ENCODE peak calls at places on chromosomes 13 and 19, in five cellular contexts. D is stimulated activated CD4-positive, alpha-beta T cell treated with anti-CD3 and anti-CD28 coated beads, Interleukin-2, amount 100 ng/mL, for 48 hours; O is astrocyte of the spinal cord; T is A172; X is nephron progenitor cell. V is an unnamed sample.

GRCh38 chr13:100650321-100650720 is 24.3 kb downstream of the TMTC4 start:
- DNase-seq in D (no peak), O (no peak), T (no peak), X (no peak), V (no peak)

GRCh38 chr19:33905473-33905936 is 108.8 kb downstream of the KCTD15 start:
- DNase-seq in D (no peak), O (peak; percentile 4), T (no peak), X (peak; percentile 39), V (no peak)

GRCh38 chr13:106612688-106613087 is 44.8 kb upstream of the ARGLU1 start:
- DNase-seq in D (no peak), O (no peak), T (no peak), X (no peak), V (no peak)

GRCh38 chr13:100541882-100542545 is 46.6 kb downstream of the GGACT start:
- DNase-seq in D (no peak), O (no peak), T (no peak), X (no peak), V (no peak)

GRCh38 chr19:12126707-12127106 is 13.4 kb downstream of the ZNF20 start:
- DNase-seq in D (peak; percentile 19), O (no peak), T (no peak), X (no peak), V (no peak)

GRCh38 chr13:64158910-64159309 is 2743.3 kb upstream of the PCDH20 start:
- DNase-seq in D (no peak), O (peak; percentile 68), T (peak; percentile 51), X (no peak), V (no peak)

GRCh38 chr13:43246382-43246781 is 223.0 kb downstream of the DNAJC15 start:
- DNase-seq in D (no peak), O (no peak), T (no peak), X (no peak), V (no peak)

GRCh38 chr13:113766035-113766800 is 7.2 kb downstream of the TMEM255B start:
- DNase-seq in D (no peak), O (no peak), T (no peak), X (no peak), V (no peak)

GRCh38 chr19:7605490-7606222 is 10.0 kb downstream of the CAMSAP3 start:
- DNase-seq in D (peak; percentile 23), O (no peak), T (peak; percentile 52), X (peak; percentile 49), V (no peak)

GRCh38 chr19:1394252-1395193 is 6.8 kb downstream of the GAMT start:
- DNase-seq in D (no peak), O (no peak), T (no peak), X (no peak), V (no peak)

GRCh38 chr19:45340232-45340898 is at the start of gene KLC3:
- DNase-seq in D (peak; percentile 36), O (no peak), T (no peak), X (peak; percentile 69), V (peak; percentile 62)

GRCh38 chr13:33931397-33931987 is 113.5 kb downstream of the RFC3 start:
- DNase-seq in D (no peak), O (peak; percentile 57), T (peak; percentile 61), X (peak; percentile 11), V (no peak)

GRCh38 chr13:39968646-39969475 is 313.4 kb downstream of the COG6 start:
- DNase-seq in D (no peak), O (no peak), T (no peak), X (no peak), V (no peak)

GRCh38 chr19:17496337-17496997 is 15.0 kb upstream of the PGLS start:
- DNase-seq in D (peak; percentile 82), O (peak; percentile 59), T (peak; percentile 69), X (peak; percentile 77), V (peak; percentile 89)

GRCh38 chr19:2171349-2172145 is 7.8 kb downstream of the DOT1L start:
- DNase-seq in D (peak; percentile 71), O (no peak), T (no peak), X (no peak), V (peak; percentile 88)

GRCh38 chr19:42352216-42352892 is 26.9 kb downstream of the MEGF8 start:
- DNase-seq in D (no peak), O (peak; percentile 11), T (no peak), X (no peak), V (peak; percentile 58)

GRCh38 chr19:45716314-45717130 is 14.2 kb downstream of the FBXO46 start:
- DNase-seq in D (no peak), O (peak; percentile 35), T (no peak), X (no peak), V (no peak)

GRCh38 chr13:59446391-59446790 is 717.3 kb downstream of the DIAPH3 start:
- DNase-seq in D (no peak), O (no peak), T (no peak), X (no peak), V (no peak)

GRCh38 chr13:38202730-38203129 is 146.9 kb upstream of the UFM1 start:
- DNase-seq in D (no peak), O (peak; percentile 72), T (peak; percentile 68), X (no peak), V (no peak)

GRCh38 chr13:50080158-50080855 is 65.1 kb downstream of the KCNRG start:
- DNase-seq in D (peak; percentile 17), O (peak; percentile 63), T (no peak), X (peak; percentile 44), V (no peak)

GRCh38 chr13:93535256-93535655 is 308.6 kb downstream of the GPC6 start:
- DNase-seq in D (no peak), O (peak; percentile 49), T (peak; percentile 20), X (no peak), V (no peak)

V was measured in GM12891.